ENCODE peak calls at places on chromosomes 7 and 10, in ten cellular contexts. P, O, Q, W, T, D, E, R, A and B are unnamed samples.

GRCh38 chr10:27723436-27723835 is 22.2 kb downstream of the MKX start:
- DNase-seq in T (no peak), P (peak), O (peak), W (no peak), E (no peak), A (no peak), Q (no peak), D (no peak), R (no peak), B (no peak)

GRCh38 chr7:2299131-2299829 is 15.0 kb downstream of the SNX8 start:
- DNase-seq in E (no peak), W (no peak), O (peak), A (no peak), R (no peak), Q (no peak), T (no peak), D (peak), P (peak), B (peak)

GRCh38 chr7:40753455-40753854 is 618.6 kb downstream of the SUGCT start:
- DNase-seq in D (no peak), T (no peak), E (no peak), O (no peak), A (no peak), Q (no peak), W (no peak), P (no peak), R (no peak), B (no peak)

GRCh38 chr7:3887071-3887691 is 586.1 kb downstream of the SDK1 start:
- DNase-seq in R (no peak), Q (no peak), W (no peak), O (no peak), A (no peak), E (no peak), D (no peak), P (no peak), T (no peak), B (no peak)

GRCh38 chr10:69317175-69318086 is 39.1 kb downstream of the HK1 start:
- DNase-seq in Q (no peak), R (no peak), E (no peak), W (no peak), O (no peak), T (no peak), P (no peak), A (no peak), D (peak), B (no peak)

GRCh38 chr7:101767544-101767943 is 49.9 kb upstream of the CUX1 start:
- DNase-seq in T (no peak), P (no peak), O (no peak), R (no peak), W (no peak), Q (no peak), A (no peak), E (no peak), D (no peak), B (no peak)

GRCh38 chr10:95211606-95212279 is 17.7 kb downstream of the ACSM6 start:
- DNase-seq in E (no peak), D (no peak), O (no peak), Q (no peak), A (no peak), T (no peak), R (no peak), W (no peak), P (no peak), B (no peak)

GRCh38 chr10:111762114-111762513 is 421.5 kb downstream of the GPAM start:
- DNase-seq in O (no peak), A (no peak), P (no peak), E (no peak), T (no peak), W (no peak), Q (no peak), D (no peak), R (no peak), B (no peak)

GRCh38 chr7:48183370-48183743 is 12.1 kb downstream of the ABCA13 start:
- DNase-seq in Q (no peak), D (no peak), T (no peak), P (no peak), W (no peak), E (no peak), O (peak), R (no peak), A (no peak), B (no peak)

GRCh38 chr7:27097686-27098492 is 2.1 kb upstream of the HOXA1 start:
- DNase-seq in P (no peak), O (no peak), A (no peak), E (no peak), T (no peak), D (no peak), Q (no peak), W (no peak), R (peak), B (no peak)

GRCh38 chr7:144050093-144050492 is 1.3 kb downstream of the OR2A5 start:
- DNase-seq in P (no peak), O (no peak), Q (no peak), R (no peak), E (no peak), T (no peak), W (no peak), D (no peak), A (no peak), B (no peak)

GRCh38 chr10:1323951-1324350 is 267.8 kb downstream of the WDR37 start:
- DNase-seq in E (no peak), O (no peak), D (no peak), R (no peak), W (no peak), T (no peak), A (no peak), Q (no peak), P (no peak), B (no peak)

GRCh38 chr10:61669849-61670248 is 7.1 kb downstream of the CABCOCO1 start:
- DNase-seq in D (no peak), A (no peak), R (no peak), P (no peak), Q (no peak), T (no peak), W (no peak), E (no peak), O (no peak), B (no peak)

GRCh38 chr7:90957883-90958282 is 306.4 kb upstream of the FZD1 start:
- DNase-seq in P (no peak), A (no peak), E (no peak), T (no peak), Q (no peak), W (no peak), D (no peak), O (peak), R (no peak), B (no peak)